ENCODE peak calls at places on chromosomes 12 and 14, in five cellular contexts. One of them, this sample, is unnamed.

GRCh38 chr12:110813298-110813697 is 33.5 kb upstream of the CCDC63 start:
- DNase-seq in lower leg skin: no peak
- DNase-seq in tibial nerve: no peak
- DNase-seq in adrenal gland: no peak
- DNase-seq in IMR-90: no peak
- DNase-seq in this sample: no peak

GRCh38 chr12:44227601-44228000 is 391.7 kb downstream of the TMEM117 start:
- DNase-seq in tibial nerve: no peak
- DNase-seq in lower leg skin: no peak
- DNase-seq in IMR-90: peak; percentile 47
- DNase-seq in adrenal gland: no peak
- DNase-seq in this sample: no peak

GRCh38 chr12:116898675-116899074 is 12.1 kb upstream of the FBXW8 start:
- DNase-seq in lower leg skin: no peak
- DNase-seq in tibial nerve: no peak
- DNase-seq in adrenal gland: no peak
- DNase-seq in IMR-90: no peak
- DNase-seq in this sample: no peak

GRCh38 chr12:51533799-51534198 is 57.2 kb upstream of the SCN8A start:
- DNase-seq in adrenal gland: no peak
- DNase-seq in lower leg skin: no peak
- DNase-seq in tibial nerve: no peak
- DNase-seq in IMR-90: peak; percentile 36
- DNase-seq in this sample: no peak

GRCh38 chr12:97748298-97748697 is 285.7 kb downstream of the RMST start:
- DNase-seq in tibial nerve: no peak
- DNase-seq in adrenal gland: no peak
- DNase-seq in lower leg skin: no peak
- DNase-seq in IMR-90: no peak
- DNase-seq in this sample: no peak

GRCh38 chr14:104282332-104283196 is 144.2 kb downstream of the KIF26A start:
- DNase-seq in lower leg skin: no peak
- DNase-seq in IMR-90: no peak
- DNase-seq in tibial nerve: no peak
- DNase-seq in adrenal gland: peak; percentile 23
- DNase-seq in this sample: peak; percentile 78

GRCh38 chr14:70350078-70350477 is 9.4 kb downstream of the COX16 start:
- DNase-seq in adrenal gland: no peak
- DNase-seq in tibial nerve: no peak
- DNase-seq in lower leg skin: no peak
- DNase-seq in IMR-90: no peak
- DNase-seq in this sample: no peak

GRCh38 chr12:68749443-68749842 is 3.5 kb downstream of the SLC35E3 start:
- DNase-seq in adrenal gland: no peak
- DNase-seq in IMR-90: no peak
- DNase-seq in lower leg skin: no peak
- DNase-seq in tibial nerve: no peak
- DNase-seq in this sample: no peak

GRCh38 chr12:64551676-64552075 is 58.6 kb upstream of the RASSF3 start:
- DNase-seq in IMR-90: no peak
- DNase-seq in adrenal gland: no peak
- DNase-seq in tibial nerve: no peak
- DNase-seq in lower leg skin: peak; percentile 54
- DNase-seq in this sample: peak; percentile 47

GRCh38 chr14:90760591-90761316 is 55.5 kb downstream of the TTC7B start:
- DNase-seq in IMR-90: peak; percentile 33
- DNase-seq in adrenal gland: no peak
- DNase-seq in lower leg skin: no peak
- DNase-seq in tibial nerve: no peak
- DNase-seq in this sample: no peak

GRCh38 chr14:92473947-92474535 is 39.5 kb upstream of the RIN3 start:
- DNase-seq in lower leg skin: no peak
- DNase-seq in tibial nerve: no peak
- DNase-seq in adrenal gland: peak; percentile 38
- DNase-seq in IMR-90: peak; percentile 16
- DNase-seq in this sample: no peak

GRCh38 chr14:101503431-101504095 is 57.7 kb upstream of the DIO3 start:
- DNase-seq in IMR-90: no peak
- DNase-seq in lower leg skin: no peak
- DNase-seq in tibial nerve: no peak
- DNase-seq in adrenal gland: no peak
- DNase-seq in this sample: peak; percentile 37

GRCh38 chr12:29157486-29157946 is 8.4 kb downstream of the FAR2 start:
- DNase-seq in adrenal gland: no peak
- DNase-seq in tibial nerve: no peak
- DNase-seq in lower leg skin: no peak
- DNase-seq in IMR-90: peak; percentile 33
- DNase-seq in this sample: no peak

GRCh38 chr14:103286968-103287850 is 46.8 kb upstream of the EIF5 start:
- DNase-seq in IMR-90: no peak
- DNase-seq in adrenal gland: peak; percentile 6
- DNase-seq in lower leg skin: no peak
- DNase-seq in tibial nerve: no peak
- DNase-seq in this sample: peak; percentile 46

GRCh38 chr14:58131386-58131785 is 20.6 kb downstream of the ARMH4 start:
- DNase-seq in tibial nerve: peak; percentile 21
- DNase-seq in adrenal gland: no peak
- DNase-seq in IMR-90: peak; percentile 67
- DNase-seq in lower leg skin: no peak
- DNase-seq in this sample: no peak

GRCh38 chr14:68715032-68715924 is 77.6 kb downstream of the ZFP36L1 start:
- DNase-seq in adrenal gland: no peak
- DNase-seq in lower leg skin: no peak
- DNase-seq in tibial nerve: no peak
- DNase-seq in IMR-90: peak; percentile 58
- DNase-seq in this sample: no peak

GRCh38 chr14:28294834-28295440 is 471.6 kb upstream of the FOXG1 start:
- DNase-seq in IMR-90: no peak
- DNase-seq in tibial nerve: no peak
- DNase-seq in lower leg skin: no peak
- DNase-seq in adrenal gland: no peak
- DNase-seq in this sample: no peak

GRCh38 chr14:33946679-33947078 is 4.2 kb downstream of the EGLN3 start:
- DNase-seq in adrenal gland: no peak
- DNase-seq in tibial nerve: no peak
- DNase-seq in IMR-90: no peak
- DNase-seq in lower leg skin: no peak
- DNase-seq in this sample: no peak
- H3K4me3 ChIP-seq in adrenal gland: no peak overlapping the region
- H3K4me3 ChIP-seq in tibial nerve: no peak overlapping the region
- H3K4me3 ChIP-seq in IMR-90: no peak overlapping the region
- H3K4me3 ChIP-seq in lower leg skin: no peak overlapping the region
- H3K4me3 ChIP-seq in this sample: no peak overlapping the region

GRCh38 chr12:53972152-53972702 is 699 bp upstream of the HOXC11 start:
- DNase-seq in tibial nerve: no peak
- DNase-seq in lower leg skin: no peak
- DNase-seq in IMR-90: no peak
- DNase-seq in adrenal gland: no peak
- DNase-seq in this sample: no peak

GRCh38 chr12:53974084-53975018 is at the start of gene HOTAIR:
- DNase-seq in adrenal gland: no peak
- DNase-seq in IMR-90: no peak
- DNase-seq in lower leg skin: no peak
- DNase-seq in tibial nerve: no peak
- DNase-seq in this sample: no peak

GRCh38 chr12:53972722-53973092 is 219 bp upstream of the HOXC11 start:
- DNase-seq in tibial nerve: no peak
- DNase-seq in lower leg skin: no peak
- DNase-seq in adrenal gland: no peak
- DNase-seq in IMR-90: no peak
- DNase-seq in this sample: no peak

GRCh38 chr12:53971686-53972085 is 1.2 kb upstream of the HOXC11 start:
- DNase-seq in lower leg skin: no peak
- DNase-seq in IMR-90: no peak
- DNase-seq in tibial nerve: no peak
- DNase-seq in adrenal gland: no peak
- DNase-seq in this sample: no peak

DNA sequence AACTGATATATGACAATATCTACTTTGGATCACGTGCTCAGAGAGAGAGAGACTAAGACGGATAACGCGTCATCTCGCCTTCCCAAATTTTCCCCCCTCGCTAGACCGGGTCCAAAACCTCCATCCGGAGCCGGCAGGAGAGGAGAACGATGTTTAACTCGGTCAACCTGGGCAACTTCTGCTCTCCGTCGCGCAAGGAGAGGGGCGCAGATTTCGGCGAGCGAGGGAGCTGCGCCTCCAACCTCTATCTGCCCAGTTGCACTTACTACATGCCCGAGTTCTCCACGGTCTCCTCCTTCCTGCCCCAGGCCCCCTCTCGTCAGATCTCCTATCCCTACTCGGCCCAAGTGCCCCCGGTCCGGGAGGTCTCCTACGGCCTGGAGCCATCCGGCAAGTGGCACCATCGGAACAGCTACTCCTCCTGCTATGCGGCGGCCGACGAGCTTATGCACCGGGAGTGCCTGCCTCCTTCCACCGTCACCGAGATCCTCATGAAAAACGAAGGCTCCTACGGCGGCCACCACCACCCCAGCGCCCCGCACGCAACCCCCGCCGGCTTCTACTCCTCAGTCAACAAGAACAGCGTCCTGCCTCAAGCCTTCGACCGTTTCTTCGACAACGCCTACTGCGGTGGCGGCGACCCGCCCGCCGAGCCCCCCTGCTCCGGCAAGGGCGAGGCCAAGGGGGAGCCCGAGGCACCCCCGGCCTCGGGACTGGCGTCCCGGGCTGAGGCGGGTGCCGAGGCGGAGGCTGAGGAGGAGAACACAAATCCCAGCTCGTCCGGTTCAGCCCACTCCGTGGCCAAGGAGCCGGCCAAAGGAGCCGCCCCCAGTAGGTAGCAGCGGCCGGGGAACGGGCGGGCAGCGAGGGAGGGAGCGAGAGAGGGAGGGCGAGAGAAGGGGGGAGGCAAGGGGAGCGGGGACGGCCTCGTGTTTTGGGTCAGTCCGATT is at the start of gene HOXC11:
- DNase-seq in adrenal gland: no peak
- DNase-seq in lower leg skin: no peak
- DNase-seq in IMR-90: no peak
- DNase-seq in tibial nerve: no peak
- DNase-seq in this sample: no peak
- TF ChIP-seq POLR2A in adrenal gland: no peak
- TF ChIP-seq POLR2A in lower leg skin: no peak
- TF ChIP-seq POLR2A in IMR-90: no peak
- TF ChIP-seq POLR2A in tibial nerve: no peak
- TF ChIP-seq POLR2A in this sample: no peak

DNA sequence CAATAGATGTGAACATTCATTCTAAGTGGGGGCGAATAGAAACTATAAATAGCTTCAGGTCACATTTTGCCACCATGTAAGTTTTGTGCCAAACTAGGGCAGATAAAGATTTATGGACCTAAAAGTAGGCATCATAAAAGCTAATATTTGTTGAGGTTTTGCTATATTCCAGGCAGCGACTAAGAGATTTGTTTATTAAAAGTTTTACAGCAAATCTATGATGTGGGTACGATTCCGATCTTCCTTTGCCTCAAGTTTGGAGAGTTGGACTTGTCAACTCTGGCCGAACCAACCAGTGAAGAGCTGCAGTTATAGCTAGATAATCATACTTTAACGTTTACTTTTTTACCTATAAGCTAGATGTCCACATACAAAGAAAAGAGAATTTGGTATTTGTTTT is 1.6 kb downstream of the MAPK1IP1L start:
- DNase-seq in adrenal gland: no peak
- DNase-seq in tibial nerve: no peak
- DNase-seq in lower leg skin: no peak
- DNase-seq in IMR-90: no peak
- DNase-seq in this sample: no peak
- H3K4me3 ChIP-seq in adrenal gland: no peak overlapping the region
- H3K4me3 ChIP-seq in tibial nerve: peak overlapping the region; percentile 80
- H3K4me3 ChIP-seq in lower leg skin: no peak overlapping the region
- H3K4me3 ChIP-seq in IMR-90: peak overlapping the region; percentile 79
- H3K4me3 ChIP-seq in this sample: peak overlapping the region; percentile 94

GRCh38 chr12:48527891-48528670 is 2.6 kb downstream of the OR8S1 start:
- DNase-seq in IMR-90: no peak
- DNase-seq in tibial nerve: no peak
- DNase-seq in lower leg skin: no peak
- DNase-seq in adrenal gland: no peak
- DNase-seq in this sample: no peak
- TF ChIP-seq POLR2A in IMR-90: no peak
- TF ChIP-seq POLR2A in tibial nerve: no peak
- TF ChIP-seq POLR2A in lower leg skin: no peak
- TF ChIP-seq POLR2A in adrenal gland: no peak
- TF ChIP-seq POLR2A in this sample: no peak

DNA sequence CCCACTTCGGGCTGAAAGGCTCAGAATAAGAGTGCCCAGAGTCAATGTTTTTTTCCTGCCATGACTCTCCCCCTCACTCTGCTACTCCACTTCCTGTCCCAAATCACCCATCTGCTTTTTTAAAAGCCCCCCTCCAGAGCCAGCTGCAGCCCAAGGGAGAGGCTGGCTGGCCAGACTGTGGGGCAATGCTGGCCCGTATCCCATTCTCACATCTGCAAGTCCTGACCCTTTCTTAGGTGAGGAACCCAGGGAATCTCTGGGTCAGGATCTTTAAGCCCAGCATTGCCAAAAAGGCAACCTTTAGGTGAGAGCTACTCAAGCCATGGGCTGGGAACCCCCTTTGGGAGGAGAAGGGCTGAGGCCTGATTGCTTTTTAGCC is 1.7 kb upstream of the ITGA5 start:
- DNase-seq in adrenal gland: no peak
- DNase-seq in lower leg skin: no peak
- DNase-seq in tibial nerve: peak; percentile 61
- DNase-seq in IMR-90: no peak
- DNase-seq in this sample: peak; percentile 90
- H3K4me3 ChIP-seq in adrenal gland: no peak overlapping the region
- H3K4me3 ChIP-seq in lower leg skin: no peak overlapping the region
- H3K4me3 ChIP-seq in tibial nerve: peak overlapping the region; percentile 89
- H3K4me3 ChIP-seq in IMR-90: no peak overlapping the region
- H3K4me3 ChIP-seq in this sample: peak overlapping the region; percentile 99

GRCh38 chr14:23469906-23470403 is 452 bp downstream of the NGDN start:
- DNase-seq in adrenal gland: no peak
- DNase-seq in tibial nerve: no peak
- DNase-seq in IMR-90: no peak
- DNase-seq in lower leg skin: no peak
- DNase-seq in this sample: no peak
- TF ChIP-seq POLR2A in adrenal gland: no peak
- TF ChIP-seq POLR2A in tibial nerve: no peak
- TF ChIP-seq POLR2A in IMR-90: no peak
- TF ChIP-seq POLR2A in lower leg skin: no peak
- TF ChIP-seq POLR2A in this sample: no peak

GRCh38 chr14:37197421-37198272 is at the start of gene MIPOL1:
- DNase-seq in lower leg skin: peak; percentile 45
- DNase-seq in tibial nerve: peak; percentile 64
- DNase-seq in IMR-90: peak; percentile 90
- DNase-seq in adrenal gland: peak; percentile 86
- DNase-seq in this sample: peak; percentile 92

GRCh38 chr14:37195327-37195726 is 2.4 kb upstream of the MIPOL1 start:
- DNase-seq in tibial nerve: no peak
- DNase-seq in adrenal gland: no peak
- DNase-seq in IMR-90: peak; percentile 87
- DNase-seq in lower leg skin: no peak
- DNase-seq in this sample: no peak

GRCh38 chr14:37198273-37198598 is 499 bp downstream of the MIPOL1 start:
- DNase-seq in lower leg skin: no peak
- DNase-seq in adrenal gland: no peak
- DNase-seq in IMR-90: no peak
- DNase-seq in tibial nerve: no peak
- DNase-seq in this sample: no peak

GRCh38 chr14:37198907-37199306 is 1.2 kb downstream of the MIPOL1 start:
- DNase-seq in tibial nerve: no peak
- DNase-seq in lower leg skin: no peak
- DNase-seq in IMR-90: no peak
- DNase-seq in adrenal gland: no peak
- DNase-seq in this sample: no peak

GRCh38 chr14:37196604-37197420 is 925 bp upstream of the MIPOL1 start:
- DNase-seq in IMR-90: no peak
- DNase-seq in lower leg skin: no peak
- DNase-seq in tibial nerve: no peak
- DNase-seq in adrenal gland: no peak
- DNase-seq in this sample: no peak
- H3K4me3 ChIP-seq in IMR-90: peak overlapping the region; percentile 67
- H3K4me3 ChIP-seq in lower leg skin: no peak overlapping the region
- H3K4me3 ChIP-seq in tibial nerve: peak overlapping the region; percentile 73
- H3K4me3 ChIP-seq in adrenal gland: peak overlapping the region; percentile 59
- H3K4me3 ChIP-seq in this sample: peak overlapping the region; percentile 58

This sample was measured in sigmoid colon.